ENCODE peak calls at places on chromosomes 7 and 10, in four cellular contexts. N is GM04503, I is HS-5, S is NCI-H1105. L is an unnamed sample.

GRCh38 chr7:129781856-129782256 is 170.3 kb downstream of the NRF1 start:
- DNase-seq in I (no peak), S (no peak), N (no peak), L (peak; percentile 46)

GRCh38 chr7:21256310-21256877 is 171.5 kb upstream of the SP4 start:
- DNase-seq in N (no peak), I (peak; percentile 10), S (peak; percentile 61), L (peak; percentile 55)

GRCh38 chr7:41182782-41183181 is 520.1 kb downstream of the INHBA start:
- DNase-seq in I (no peak), N (no peak), S (no peak), L (no peak)

GRCh38 chr7:99558306-99559275 is at the start of gene ZNF655:
- DNase-seq in S (peak; percentile 86), I (no peak), N (peak; percentile 40), L (peak; percentile 84)

GRCh38 chr7:101233907-101234547 is 3.6 kb downstream of the CLDN15 start:
- DNase-seq in S (no peak), I (no peak), N (no peak), L (no peak)

GRCh38 chr10:108204528-108205313 is 1040.2 kb upstream of the SORCS1 start:
- DNase-seq in N (no peak), I (no peak), S (no peak), L (no peak)

GRCh38 chr10:22505923-22506685 is 160.8 kb downstream of the SPAG6 start:
- DNase-seq in S (no peak), I (no peak), N (no peak), L (no peak)

GRCh38 chr7:139889186-139889871 is 60.3 kb downstream of the TBXAS1 start:
- DNase-seq in S (no peak), N (peak; percentile 16), I (peak; percentile 18), L (no peak)

GRCh38 chr7:104552102-104552501 is 223.7 kb downstream of the LHFPL3 start:
- DNase-seq in N (no peak), S (no peak), I (no peak), L (no peak)

GRCh38 chr7:80659120-80660055 is 20.9 kb downstream of the CD36 start:
- DNase-seq in N (no peak), I (no peak), S (no peak), L (no peak)

GRCh38 chr7:45215611-45216062 is 58.0 kb downstream of the RAMP3 start:
- DNase-seq in S (no peak), N (no peak), I (no peak), L (no peak)

GRCh38 chr7:95716357-95717122 is 55.8 kb upstream of the DYNC1I1 start:
- DNase-seq in N (no peak), S (no peak), I (no peak), L (no peak)

GRCh38 chr10:21194510-21194993 is 297.4 kb upstream of the NEBL start:
- DNase-seq in N (no peak), I (no peak), S (no peak), L (no peak)

GRCh38 chr7:100166966-100167911 is 1.2 kb downstream of the GAL3ST4 start:
- DNase-seq in N (no peak), I (no peak), S (no peak), L (no peak)

GRCh38 chr7:36132025-36132424 is 21.0 kb upstream of the EEPD1 start:
- DNase-seq in N (no peak), S (no peak), I (no peak), L (no peak)

GRCh38 chr7:100372694-100373093 is 593 bp upstream of the PILRA start:
- DNase-seq in S (no peak), I (no peak), N (no peak), L (no peak)

GRCh38 chr10:102509387-102509786 is 5.6 kb downstream of the SUFU start:
- DNase-seq in N (no peak), S (no peak), I (peak; percentile 51), L (no peak)

GRCh38 chr7:117652943-117653700 is 173.3 kb downstream of the CFTR start:
- DNase-seq in I (no peak), N (no peak), S (no peak), L (no peak)

GRCh38 chr10:88080213-88080612 is 216.8 kb downstream of the PTEN start:
- DNase-seq in I (no peak), S (no peak), N (no peak), L (peak; percentile 15)

GRCh38 chr10:84302223-84302622 is 26.2 kb upstream of the CCSER2 start:
- DNase-seq in S (no peak), N (no peak), I (no peak), L (no peak)

GRCh38 chr7:17651926-17652385 is 288.3 kb downstream of the SNX13 start:
- DNase-seq in N (peak; percentile 94), I (no peak), S (no peak), L (no peak)

GRCh38 chr7:127066974-127067373 is 185.8 kb downstream of the GRM8 start:
- DNase-seq in N (no peak), S (no peak), I (no peak), L (no peak)

GRCh38 chr7:14414274-14414986 is 425.0 kb upstream of the ETV1 start:
- DNase-seq in N (no peak), I (no peak), S (no peak), L (no peak)

GRCh38 chr7:141742229-141742628 is 4.1 kb downstream of the SSBP1 start:
- DNase-seq in N (no peak), S (no peak), I (no peak), L (no peak)

GRCh38 chr10:4595920-4596319 is 230.1 kb upstream of the AKR1E2 start:
- DNase-seq in I (no peak), S (no peak), N (peak; percentile 23), L (no peak)

GRCh38 chr7:5217851-5218331 is 27.9 kb downstream of the WIPI2 start:
- DNase-seq in I (no peak), N (no peak), S (no peak), L (no peak)

GRCh38 chr10:3095373-3096139 is 28.2 kb downstream of the PFKP start:
- DNase-seq in I (peak; percentile 89), S (no peak), N (peak; percentile 99), L (no peak)

GRCh38 chr7:33243319-33243881 is 114.0 kb downstream of the BBS9 start:
- DNase-seq in I (no peak), S (peak; percentile 50), N (no peak), L (peak; percentile 34)

GRCh38 chr7:108015740-108016139 is 12.8 kb upstream of the LAMB1 start:
- DNase-seq in I (no peak), N (no peak), S (no peak), L (no peak)

GRCh38 chr7:27409776-27410175 is 167.2 kb downstream of the EVX1 start:
- DNase-seq in N (peak; percentile 3), I (peak; percentile 36), S (no peak), L (no peak)

GRCh38 chr7:102431617-102432298 is 1.6 kb upstream of the ORAI2 start:
- DNase-seq in S (no peak), N (no peak), I (no peak), L (peak; percentile 56)